ENCODE peak calls at places on chromosomes 16 and 17, in six cellular contexts. F is HS-27A, H is hippocampal formation, P is AG04450, G is HTR-8/SVneo, I is right cardiac atrium. N is an unnamed sample.

GRCh38 chr16:782263-782662 is 5.9 kb downstream of the RPUSD1 start:
- DNase-seq in H (no peak), P (no peak), F (no peak), G (no peak), I (no peak), N (no peak)

GRCh38 chr17:13031718-13032350 is 14.0 kb upstream of the ELAC2 start:
- DNase-seq in P (peak; percentile 13), I (peak; percentile 47), G (peak; percentile 45), H (no peak), F (peak; percentile 45), N (peak; percentile 59)

GRCh38 chr17:79842656-79843474 is 3.6 kb upstream of the CBX4 start:
- DNase-seq in H (no peak), P (no peak), G (no peak), I (no peak), F (no peak), N (no peak)

GRCh38 chr17:57697891-57698708 is 47.0 kb downstream of the CCDC182 start:
- DNase-seq in I (no peak), H (no peak), G (no peak), P (no peak), F (no peak), N (peak; percentile 89)

GRCh38 chr16:74577882-74578366 is 29.0 kb downstream of the GLG1 start:
- DNase-seq in H (no peak), F (no peak), I (no peak), G (peak; percentile 27), P (peak; percentile 34), N (peak; percentile 70)

GRCh38 chr16:73192227-73192894 is 144.4 kb upstream of the ZFHX3 start:
- DNase-seq in G (no peak), H (no peak), I (no peak), P (no peak), F (no peak), N (no peak)

GRCh38 chr17:47696717-47697642 is 3.0 kb downstream of the TBKBP1 start:
- DNase-seq in P (no peak), I (no peak), G (no peak), F (no peak), H (no peak), N (no peak)

GRCh38 chr17:62674363-62674739 is 46.9 kb downstream of the MRC2 start:
- DNase-seq in G (no peak), H (no peak), P (no peak), F (no peak), I (no peak), N (no peak)

GRCh38 chr17:1259910-1260389 is 10.3 kb upstream of the BHLHA9 start:
- DNase-seq in P (no peak), H (no peak), I (no peak), G (no peak), F (no peak), N (no peak)

GRCh38 chr16:15052747-15053476 is 3.0 kb downstream of the NTAN1 start:
- DNase-seq in I (peak; percentile 42), F (no peak), G (no peak), H (no peak), P (no peak), N (no peak)

GRCh38 chr16:67084345-67085028 is 25.3 kb upstream of the PHAF1 start:
- DNase-seq in F (no peak), H (no peak), P (no peak), I (no peak), G (no peak), N (no peak)

GRCh38 chr17:65477600-65477999 is 83.8 kb downstream of the AXIN2 start:
- DNase-seq in P (no peak), I (no peak), G (no peak), F (no peak), H (no peak), N (no peak)

GRCh38 chr17:38925263-38925995 is at the start of gene LASP1NB:
- DNase-seq in I (peak; percentile 70), G (no peak), H (peak; percentile 85), F (no peak), P (no peak), N (no peak)

GRCh38 chr16:17885659-17886200 is 415.0 kb upstream of the XYLT1 start:
- DNase-seq in I (no peak), G (no peak), P (no peak), F (no peak), H (no peak), N (no peak)

GRCh38 chr16:2333772-2334379 is 6.7 kb downstream of the ABCA3 start:
- DNase-seq in I (no peak), P (no peak), G (peak; percentile 75), H (no peak), F (no peak), N (no peak)

GRCh38 chr16:30949655-30950515 is 1.0 kb downstream of the ORAI3 start:
- DNase-seq in P (no peak), G (peak; percentile 86), I (peak; percentile 92), H (peak; percentile 15), F (no peak), N (no peak)

GRCh38 chr17:64938925-64939474 is 19.7 kb upstream of the LRRC37A3 start:
- DNase-seq in H (peak; percentile 38), I (peak; percentile 47), P (no peak), F (no peak), G (peak; percentile 51), N (no peak)

GRCh38 chr16:81137754-81138153 is 41.6 kb upstream of the GCSH start:
- DNase-seq in F (no peak), P (no peak), I (no peak), H (no peak), G (no peak), N (no peak)

GRCh38 chr16:75293173-75293572 is 41.7 kb upstream of the BCAR1 start:
- DNase-seq in I (no peak), H (no peak), G (no peak), F (no peak), P (no peak), N (no peak)

GRCh38 chr16:261031-261691 is 14.6 kb downstream of the RGS11 start:
- DNase-seq in F (no peak), H (no peak), I (no peak), P (no peak), G (no peak), N (no peak)

GRCh38 chr16:23316634-23317265 is 14.6 kb downstream of the SCNN1B start:
- DNase-seq in H (no peak), P (no peak), G (no peak), F (no peak), I (no peak), N (no peak)

GRCh38 chr16:73565263-73565662 is 517.3 kb upstream of the ZFHX3 start:
- DNase-seq in H (no peak), P (no peak), G (no peak), I (no peak), F (no peak), N (no peak)

GRCh38 chr17:31061678-31062077 is 33.1 kb upstream of the NF1 start:
- DNase-seq in H (no peak), I (no peak), F (no peak), G (no peak), P (no peak), N (no peak)

GRCh38 chr17:34314279-34314678 is 5.0 kb upstream of the CCL8 start:
- DNase-seq in F (no peak), G (no peak), H (no peak), P (no peak), I (no peak), N (no peak)

GRCh38 chr16:1103649-1104005 is 7.6 kb upstream of the C1QTNF8 start:
- DNase-seq in G (no peak), H (no peak), F (no peak), P (no peak), I (no peak), N (no peak)

GRCh38 chr16:641326-642188 is at the start of gene MCRIP2:
- DNase-seq in G (peak; percentile 85), F (no peak), H (peak; percentile 72), I (peak; percentile 89), P (peak; percentile 41), N (peak; percentile 67)

GRCh38 chr17:75552847-75553552 is 27.5 kb downstream of the LLGL2 start:
- DNase-seq in I (no peak), P (no peak), F (no peak), H (no peak), G (peak; percentile 76), N (no peak)

GRCh38 chr16:69315486-69316311 is 4.5 kb downstream of the VPS4A start:
- DNase-seq in P (no peak), H (no peak), G (no peak), I (no peak), F (no peak), N (no peak)

GRCh38 chr17:4509923-4510614 is 11.4 kb downstream of the SPNS2 start:
- DNase-seq in I (peak; percentile 82), G (no peak), P (no peak), F (no peak), H (no peak), N (no peak)

GRCh38 chr17:73591278-73592078 is 52.8 kb downstream of the SDK2 start:
- DNase-seq in F (no peak), G (no peak), H (no peak), P (no peak), I (no peak), N (no peak)

GRCh38 chr16:31099860-31100638 is 5.5 kb upstream of the VKORC1 start:
- DNase-seq in H (no peak), G (no peak), I (no peak), F (no peak), P (no peak), N (no peak)

N was measured in COLO829.